ENCODE peak calls at places on chromosomes 5 and 9, in eight cellular contexts. K is spleen; N is Calu3; P is IMR-90; T is activated CD4-positive, alpha-beta T cell treated with anti-CD3 and anti-CD28 coated beads for 24 hours; A is fibroblast of the aortic adventitia; R is neuronal stem cell; G is endothelial cell. C is an unnamed sample.

GRCh38 chr9:112971415-112971814 is 40.6 kb downstream of the ZNF883 start:
- DNase-seq in R (no peak), N (peak), P (peak), T (no peak), G (peak), A (peak), K (no peak), C (no peak)

GRCh38 chr5:179135006-179135405 is 74.8 kb downstream of the ZNF354C start:
- DNase-seq in K (peak), P (no peak), R (no peak), T (no peak), N (no peak), G (no peak), A (no peak), C (no peak)

GRCh38 chr9:72807765-72808445 is 144.9 kb downstream of the ALDH1A1 start:
- DNase-seq in N (no peak), T (no peak), R (no peak), P (no peak), K (no peak), G (no peak), A (no peak), C (no peak)

GRCh38 chr9:79568337-79569084 is 3.3 kb upstream of the TLE4 start:
- DNase-seq in K (no peak), A (no peak), P (no peak), R (no peak), N (no peak), G (no peak), T (no peak), C (no peak)

GRCh38 chr9:2024888-2025781 is 10.0 kb downstream of the SMARCA2 start:
- DNase-seq in T (no peak), A (no peak), P (no peak), G (no peak), R (no peak), K (no peak), N (no peak), C (no peak)

GRCh38 chr5:31936699-31937098 is 237.4 kb downstream of the GOLPH3 start:
- DNase-seq in R (no peak), P (no peak), A (peak), K (no peak), N (no peak), T (no peak), G (no peak), C (no peak)

GRCh38 chr9:1875921-1876448 is 139.2 kb upstream of the SMARCA2 start:
- DNase-seq in N (no peak), A (no peak), P (no peak), G (no peak), T (peak), K (peak), R (no peak), C (no peak)

GRCh38 chr5:108743344-108743743 is 4.4 kb upstream of the FER start:
- DNase-seq in G (no peak), R (peak), A (peak), P (no peak), N (no peak), K (no peak), T (no peak), C (no peak)

GRCh38 chr9:93962561-93963440 is 7.6 kb upstream of the BARX1 start:
- DNase-seq in R (peak), P (peak), G (peak), K (peak), T (peak), N (peak), A (peak), C (peak)

GRCh38 chr9:126885089-126885753 is 24.8 kb downstream of the ZBTB34 start:
- DNase-seq in K (no peak), A (no peak), G (peak), N (peak), R (no peak), P (peak), T (no peak), C (no peak)

GRCh38 chr9:92774274-92774673 is 9.6 kb upstream of the BICD2 start:
- DNase-seq in R (no peak), N (no peak), G (no peak), T (no peak), P (peak), A (peak), K (no peak), C (no peak)

GRCh38 chr9:135701067-135701967 is 668 bp upstream of the KCNT1 start:
- DNase-seq in A (no peak), T (no peak), K (no peak), R (no peak), N (no peak), G (peak), P (no peak), C (no peak)

GRCh38 chr5:58322453-58322852 is 137.4 kb downstream of the PLK2 start:
- DNase-seq in R (no peak), K (no peak), N (no peak), G (no peak), T (no peak), P (peak), A (peak), C (no peak)

GRCh38 chr9:92393686-92394085 is 10.7 kb downstream of the OGN start:
- DNase-seq in R (no peak), N (no peak), P (no peak), K (no peak), T (no peak), A (peak), G (no peak), C (no peak)

GRCh38 chr5:142432369-142432863 is 107.6 kb upstream of the SPRY4 start:
- DNase-seq in R (no peak), K (peak), P (no peak), G (no peak), A (no peak), N (peak), T (no peak), C (no peak)

GRCh38 chr5:61000887-61001286 is 55.9 kb downstream of the NDUFAF2 start:
- DNase-seq in N (no peak), K (no peak), T (no peak), R (no peak), P (peak), G (no peak), A (peak), C (no peak)

GRCh38 chr5:72107874-72108199 is 562 bp downstream of the MAP1B start:
- DNase-seq in P (no peak), G (peak), T (no peak), N (peak), R (peak), A (peak), K (no peak), C (no peak)

GRCh38 chr9:114240647-114241558 is 82.0 kb upstream of the ORM1 start:
- DNase-seq in R (no peak), T (no peak), A (no peak), N (no peak), K (no peak), G (no peak), P (no peak), C (no peak)

GRCh38 chr5:15252331-15252730 is 247.6 kb upstream of the FBXL7 start:
- DNase-seq in N (no peak), T (no peak), K (no peak), G (no peak), R (no peak), A (no peak), P (peak), C (no peak)

C was measured in NCI-H1930.